ENCODE peak calls at places on chromosomes 7 and 10, in six cellular contexts. W is NB4, Y is ovary, G is body of pancreas, S is uterus, F is A549. B is an unnamed sample.

GRCh38 chr7:143499246-143499645 is 21.6 kb downstream of the TAS2R41 start:
- DNase-seq in F (no peak), S (peak; percentile 52), Y (peak; percentile 35), G (peak; percentile 23), W (no peak), B (no peak)

GRCh38 chr7:139915864-139916716 is 87.0 kb downstream of the TBXAS1 start:
- DNase-seq in W (peak; percentile 97), G (peak; percentile 69), Y (no peak), S (peak; percentile 25), F (peak; percentile 96), B (no peak)

GRCh38 chr7:87510430-87510875 is 35.0 kb upstream of the ABCB4 start:
- DNase-seq in S (no peak), F (no peak), W (no peak), Y (no peak), G (no peak), B (no peak)

GRCh38 chr7:36278767-36279171 is 110.9 kb upstream of the ANLN start:
- DNase-seq in W (no peak), F (no peak), S (peak; percentile 70), G (no peak), Y (peak; percentile 62), B (no peak)

GRCh38 chr7:42493436-42494198 is 256.6 kb upstream of the GLI3 start:
- DNase-seq in W (no peak), S (peak; percentile 82), G (peak; percentile 63), F (no peak), Y (peak; percentile 84), B (peak; percentile 66)

GRCh38 chr7:16092711-16093110 is 328.6 kb downstream of the CRPPA start:
- DNase-seq in W (no peak), G (no peak), S (no peak), Y (no peak), F (no peak), B (no peak)

GRCh38 chr7:144975882-144976281 is 140.0 kb upstream of the TPK1 start:
- DNase-seq in S (no peak), F (no peak), W (peak; percentile 15), Y (no peak), G (no peak), B (no peak)

GRCh38 chr7:123570390-123571182 is 13.0 kb upstream of the NDUFA5 start:
- DNase-seq in S (no peak), F (no peak), G (no peak), Y (no peak), W (no peak), B (no peak)

GRCh38 chr10:124746992-124747391 is 2.8 kb upstream of the FAM53B start:
- DNase-seq in Y (no peak), F (no peak), G (no peak), W (no peak), S (no peak), B (no peak)

GRCh38 chr7:30285067-30285530 is 702 bp downstream of the ZNRF2 start:
- DNase-seq in F (no peak), G (peak; percentile 49), Y (peak; percentile 49), S (no peak), W (no peak), B (peak; percentile 55)

GRCh38 chr7:17007841-17008240 is 126.1 kb upstream of the AGR3 start:
- DNase-seq in Y (no peak), F (no peak), G (no peak), S (no peak), W (no peak), B (no peak)

GRCh38 chr7:24038993-24039392 is 245.0 kb upstream of the NPY start:
- DNase-seq in S (no peak), W (no peak), F (no peak), Y (no peak), G (no peak), B (no peak)

GRCh38 chr10:126245501-126245900 is 142.8 kb downstream of the ADAM12 start:
- DNase-seq in S (no peak), G (no peak), W (no peak), Y (no peak), F (no peak), B (no peak)

GRCh38 chr10:73876971-73877370 is 2.6 kb upstream of the CAMK2G start:
- DNase-seq in W (no peak), G (no peak), Y (no peak), F (no peak), S (no peak), B (no peak)

GRCh38 chr7:351256-351655 is 61.3 kb downstream of the FOXL3 start:
- DNase-seq in F (no peak), S (no peak), G (no peak), Y (no peak), W (no peak), B (peak; percentile 26)

GRCh38 chr7:124275411-124275810 is 242.5 kb upstream of the TMEM229A start:
- DNase-seq in S (no peak), W (no peak), G (no peak), F (no peak), Y (no peak), B (no peak)

GRCh38 chr10:36766921-36767320 is 358.5 kb upstream of the ANKRD30A start:
- DNase-seq in S (no peak), F (no peak), W (no peak), G (no peak), Y (no peak), B (no peak)

GRCh38 chr10:85607296-85607695 is 759.3 kb downstream of the GRID1 start:
- DNase-seq in W (no peak), G (no peak), S (no peak), Y (no peak), F (no peak), B (no peak)

GRCh38 chr7:107879400-107880035 is 11.5 kb upstream of the DLD start:
- DNase-seq in W (peak; percentile 76), G (peak; percentile 66), F (peak; percentile 56), S (no peak), Y (no peak), B (peak; percentile 39)

GRCh38 chr7:35749548-35749947 is 51.3 kb upstream of the SEPTIN7 start:
- DNase-seq in F (no peak), W (no peak), Y (peak; percentile 72), S (peak; percentile 35), G (peak; percentile 31), B (no peak)

GRCh38 chr10:5583525-5584175 is 58.9 kb downstream of the CALML3 start:
- DNase-seq in S (no peak), W (no peak), Y (no peak), G (peak; percentile 79), F (no peak), B (peak; percentile 99)

GRCh38 chr7:116524609-116525297 is at the start of gene CAV1:
- DNase-seq in G (peak; percentile 59), Y (peak; percentile 89), W (no peak), F (peak; percentile 93), S (peak; percentile 88), B (peak; percentile 85)

GRCh38 chr10:84820121-84820520 is 491.7 kb downstream of the CCSER2 start:
- DNase-seq in G (no peak), F (no peak), S (no peak), W (peak; percentile 43), Y (no peak), B (no peak)

GRCh38 chr10:77970869-77971803 is 44.6 kb upstream of the DLG5 start:
- DNase-seq in G (peak; percentile 74), S (peak; percentile 93), F (peak; percentile 24), Y (peak; percentile 80), W (peak; percentile 74), B (peak; percentile 42)

GRCh38 chr7:64999165-65000004 is 7.1 kb downstream of the ERV3-1 start:
- DNase-seq in S (no peak), F (no peak), Y (no peak), W (peak; percentile 97), G (peak; percentile 73), B (no peak)

GRCh38 chr7:141262101-141262819 is 188.4 kb downstream of the TMEM178B start:
- DNase-seq in G (no peak), Y (no peak), S (no peak), F (no peak), W (no peak), B (no peak)

DNA sequence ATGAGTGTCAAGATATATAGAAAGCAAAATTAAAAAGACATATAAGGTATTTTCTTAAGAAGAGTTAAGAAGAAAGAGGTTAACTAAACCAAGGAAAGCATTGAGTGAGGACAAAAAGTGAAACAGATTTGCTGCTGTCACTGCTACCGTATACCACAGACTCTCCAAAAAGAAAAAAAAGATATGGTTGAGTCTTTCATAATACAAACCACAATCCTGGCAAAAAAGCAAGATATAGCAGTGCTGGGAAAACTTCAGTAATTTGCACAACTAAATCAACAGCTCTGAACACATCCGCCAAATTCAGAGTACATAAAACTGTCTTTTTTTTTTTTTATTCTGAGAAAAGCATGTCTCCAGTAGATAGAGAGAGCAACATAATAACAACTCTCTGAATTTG is 114.7 kb downstream of the ETV1 start:
- DNase-seq in S (no peak), G (no peak), W (no peak), F (no peak), Y (no peak), B (no peak)
- H3K4me3 ChIP-seq in S (no peak overlapping the region), G (no peak overlapping the region), W (no peak overlapping the region), F (no peak overlapping the region), Y (no peak overlapping the region), B (no peak overlapping the region)

DNA sequence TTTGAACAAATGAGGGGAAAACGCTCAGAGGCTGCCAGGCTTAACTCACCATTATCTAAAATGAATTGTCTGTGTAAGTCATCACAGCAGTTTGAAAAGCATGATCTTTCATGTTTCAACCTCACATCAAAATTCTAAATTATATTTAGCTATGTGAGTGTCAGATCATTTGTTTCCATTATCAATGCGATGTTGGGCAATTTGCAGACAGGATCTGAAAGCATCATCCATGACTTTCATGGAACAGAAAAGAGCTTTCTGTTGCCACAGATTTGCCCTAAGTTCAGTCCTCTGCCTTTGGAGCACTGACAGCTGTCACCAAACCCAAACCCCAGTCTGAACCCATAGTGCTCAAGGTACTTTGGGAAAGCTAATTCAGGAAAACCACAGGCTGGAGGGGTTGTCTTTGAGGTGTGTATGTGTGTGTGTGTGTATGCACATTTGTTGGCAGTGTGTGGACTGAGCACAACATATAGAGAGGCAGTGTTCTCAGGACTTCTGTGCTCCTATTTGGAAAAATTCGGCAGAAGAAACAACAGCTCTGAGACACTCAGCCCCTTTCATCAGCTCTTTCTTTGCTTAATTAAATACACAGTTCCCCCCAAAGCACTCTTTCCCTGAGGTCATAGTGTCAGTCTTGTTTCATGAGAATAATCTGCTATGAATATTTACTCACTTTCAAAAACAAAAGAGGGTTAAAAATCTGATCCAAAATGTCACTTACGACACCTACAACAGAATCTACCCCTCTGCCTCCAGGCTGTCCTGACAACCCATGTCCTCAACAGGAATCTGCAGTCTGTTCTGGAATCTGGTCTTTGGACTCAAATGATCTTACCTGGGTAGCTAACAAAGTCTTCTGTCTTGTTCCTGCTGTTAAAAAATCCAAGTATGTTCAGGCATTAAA is 188.5 kb upstream of the KLF14 start:
- DNase-seq in F (no peak), Y (no peak), G (no peak), S (no peak), W (no peak), B (no peak)
- TF ChIP-seq POLR2A in F (no peak), Y (no peak), G (no peak), S (no peak), W (no peak), B (no peak)

DNA sequence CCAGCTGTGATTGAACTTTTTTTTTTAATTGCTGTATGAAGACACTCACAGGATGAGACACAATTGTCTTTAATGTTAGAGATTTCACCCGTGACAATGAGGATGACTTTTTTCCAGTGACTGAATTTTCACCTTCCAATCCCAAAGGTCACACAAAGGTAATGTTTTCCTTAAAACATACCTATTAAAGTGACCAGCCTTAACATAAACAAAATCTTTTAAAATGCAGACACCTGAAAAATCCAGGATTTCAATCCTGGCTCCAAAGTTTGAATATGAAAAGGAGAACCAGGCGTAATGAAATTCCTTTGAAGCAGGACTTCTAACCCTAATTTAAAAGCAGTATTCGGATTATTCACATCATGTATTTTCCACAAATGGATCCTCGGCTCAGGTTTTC is 647.7 kb downstream of the GATA3 start:
- DNase-seq in S (no peak), G (no peak), Y (no peak), F (no peak), W (no peak), B (no peak)
- TF ChIP-seq CTCF in S (no peak), G (no peak), Y (no peak), F (no peak), W (no peak), B (no peak)

GRCh38 chr10:110873951-110874350 is 2.2 kb downstream of the PDCD4 start:
- DNase-seq in W (no peak), Y (no peak), S (no peak), F (no peak), G (peak; percentile 44), B (no peak)
- H3K4me3 ChIP-seq in W (peak overlapping the region; percentile 95), Y (peak overlapping the region; percentile 95), S (peak overlapping the region; percentile 93), F (peak overlapping the region; percentile 78), G (peak overlapping the region; percentile 85), B (peak overlapping the region; percentile 99)